ENCODE peak calls at places on chromosomes 12 and 14, in five cellular contexts. One of them, this sample, is unnamed.

GRCh38 chr12:82383930-82384513 is 25.7 kb downstream of the METTL25 start:
- DNase-seq in CD8-positive, alpha-beta T cell: no peak
- DNase-seq in mesendoderm: peak
- DNase-seq in cardiac muscle cell: peak
- DNase-seq in foreskin keratinocyte: peak
- DNase-seq in this sample: no peak

GRCh38 chr14:92584856-92585255 is 71.3 kb downstream of the RIN3 start:
- DNase-seq in CD8-positive, alpha-beta T cell: no peak
- DNase-seq in mesendoderm: no peak
- DNase-seq in cardiac muscle cell: peak
- DNase-seq in foreskin keratinocyte: no peak
- DNase-seq in this sample: no peak

GRCh38 chr12:52244615-52244994 is 11.6 kb downstream of the KRT7 start:
- DNase-seq in CD8-positive, alpha-beta T cell: no peak
- DNase-seq in mesendoderm: no peak
- DNase-seq in cardiac muscle cell: no peak
- DNase-seq in foreskin keratinocyte: no peak
- DNase-seq in this sample: no peak

GRCh38 chr14:56715938-56716337 is 94.3 kb downstream of the OTX2 start:
- DNase-seq in CD8-positive, alpha-beta T cell: no peak
- DNase-seq in mesendoderm: no peak
- DNase-seq in cardiac muscle cell: no peak
- DNase-seq in foreskin keratinocyte: no peak
- DNase-seq in this sample: no peak

GRCh38 chr14:55807059-55807499 is 227.1 kb downstream of the KTN1 start:
- DNase-seq in CD8-positive, alpha-beta T cell: peak
- DNase-seq in mesendoderm: no peak
- DNase-seq in cardiac muscle cell: peak
- DNase-seq in foreskin keratinocyte: peak
- DNase-seq in this sample: peak

GRCh38 chr12:108381793-108382436 is 42.8 kb upstream of the CMKLR1 start:
- DNase-seq in CD8-positive, alpha-beta T cell: no peak
- DNase-seq in mesendoderm: peak
- DNase-seq in cardiac muscle cell: peak
- DNase-seq in foreskin keratinocyte: no peak
- DNase-seq in this sample: no peak

GRCh38 chr14:102805454-102805891 is 28.2 kb downstream of the TRAF3 start:
- DNase-seq in CD8-positive, alpha-beta T cell: peak
- DNase-seq in mesendoderm: peak
- DNase-seq in cardiac muscle cell: peak
- DNase-seq in foreskin keratinocyte: no peak
- DNase-seq in this sample: no peak

GRCh38 chr12:34597548-34598351 is 575.5 kb downstream of the ALG10 start:
- DNase-seq in CD8-positive, alpha-beta T cell: no peak
- DNase-seq in mesendoderm: no peak
- DNase-seq in cardiac muscle cell: no peak
- DNase-seq in foreskin keratinocyte: no peak
- DNase-seq in this sample: no peak

GRCh38 chr12:52230364-52231281 is 2.4 kb upstream of the KRT7 start:
- DNase-seq in CD8-positive, alpha-beta T cell: no peak
- DNase-seq in mesendoderm: peak
- DNase-seq in cardiac muscle cell: peak
- DNase-seq in foreskin keratinocyte: peak
- DNase-seq in this sample: no peak

GRCh38 chr14:90844321-90844720 is 28.1 kb upstream of the TTC7B start:
- DNase-seq in CD8-positive, alpha-beta T cell: no peak
- DNase-seq in mesendoderm: no peak
- DNase-seq in cardiac muscle cell: no peak
- DNase-seq in foreskin keratinocyte: no peak
- DNase-seq in this sample: no peak

GRCh38 chr12:121227294-121227693 is 17.4 kb downstream of the P2RX4 start:
- DNase-seq in CD8-positive, alpha-beta T cell: no peak
- DNase-seq in mesendoderm: no peak
- DNase-seq in cardiac muscle cell: no peak
- DNase-seq in foreskin keratinocyte: peak
- DNase-seq in this sample: no peak

GRCh38 chr14:75579882-75580281 is 1.5 kb downstream of the FLVCR2 start:
- DNase-seq in CD8-positive, alpha-beta T cell: no peak
- DNase-seq in mesendoderm: no peak
- DNase-seq in cardiac muscle cell: peak
- DNase-seq in foreskin keratinocyte: no peak
- DNase-seq in this sample: no peak

GRCh38 chr12:89461649-89462612 is 62.7 kb downstream of the GALNT4 start:
- DNase-seq in CD8-positive, alpha-beta T cell: no peak
- DNase-seq in mesendoderm: peak
- DNase-seq in cardiac muscle cell: peak
- DNase-seq in foreskin keratinocyte: peak
- DNase-seq in this sample: no peak

GRCh38 chr12:94525951-94526350 is 66.3 kb upstream of the CEP83 start:
- DNase-seq in CD8-positive, alpha-beta T cell: no peak
- DNase-seq in mesendoderm: no peak
- DNase-seq in cardiac muscle cell: no peak
- DNase-seq in foreskin keratinocyte: no peak
- DNase-seq in this sample: no peak

GRCh38 chr12:89674326-89674942 is 34.2 kb downstream of the ATP2B1 start:
- DNase-seq in CD8-positive, alpha-beta T cell: no peak
- DNase-seq in mesendoderm: no peak
- DNase-seq in cardiac muscle cell: no peak
- DNase-seq in foreskin keratinocyte: no peak
- DNase-seq in this sample: no peak

GRCh38 chr12:3004655-3005565 is 45.7 kb downstream of the TEAD4 start:
- DNase-seq in CD8-positive, alpha-beta T cell: no peak
- DNase-seq in mesendoderm: peak
- DNase-seq in cardiac muscle cell: no peak
- DNase-seq in foreskin keratinocyte: peak
- DNase-seq in this sample: peak

GRCh38 chr14:92647499-92648279 is 100.7 kb downstream of the LGMN start:
- DNase-seq in CD8-positive, alpha-beta T cell: no peak
- DNase-seq in mesendoderm: no peak
- DNase-seq in cardiac muscle cell: peak
- DNase-seq in foreskin keratinocyte: no peak
- DNase-seq in this sample: no peak

GRCh38 chr14:38290601-38291190 is 34.8 kb upstream of the CLEC14A start:
- DNase-seq in CD8-positive, alpha-beta T cell: no peak
- DNase-seq in mesendoderm: no peak
- DNase-seq in cardiac muscle cell: peak
- DNase-seq in foreskin keratinocyte: peak
- DNase-seq in this sample: no peak

GRCh38 chr14:88986146-88986841 is 161.8 kb downstream of the TTC8 start:
- DNase-seq in CD8-positive, alpha-beta T cell: no peak
- DNase-seq in mesendoderm: no peak
- DNase-seq in cardiac muscle cell: peak
- DNase-seq in foreskin keratinocyte: peak
- DNase-seq in this sample: no peak

GRCh38 chr14:75612157-75612556 is 33.7 kb downstream of the FLVCR2 start:
- DNase-seq in CD8-positive, alpha-beta T cell: no peak
- DNase-seq in mesendoderm: no peak
- DNase-seq in cardiac muscle cell: no peak
- DNase-seq in foreskin keratinocyte: no peak
- DNase-seq in this sample: no peak

GRCh38 chr12:73659802-73660201 is 877.8 kb upstream of the ATXN7L3B start:
- DNase-seq in CD8-positive, alpha-beta T cell: no peak
- DNase-seq in mesendoderm: no peak
- DNase-seq in cardiac muscle cell: no peak
- DNase-seq in foreskin keratinocyte: no peak
- DNase-seq in this sample: no peak

GRCh38 chr14:89833120-89833521 is 121.4 kb downstream of the EFCAB11 start:
- DNase-seq in CD8-positive, alpha-beta T cell: no peak
- DNase-seq in mesendoderm: no peak
- DNase-seq in cardiac muscle cell: no peak
- DNase-seq in foreskin keratinocyte: peak
- DNase-seq in this sample: no peak

GRCh38 chr14:74542056-74542685 is 48.6 kb downstream of the ISCA2 start:
- DNase-seq in CD8-positive, alpha-beta T cell: no peak
- DNase-seq in mesendoderm: no peak
- DNase-seq in cardiac muscle cell: no peak
- DNase-seq in foreskin keratinocyte: no peak
- DNase-seq in this sample: peak

GRCh38 chr14:80498533-80498932 is 287.2 kb upstream of the DIO2 start:
- DNase-seq in CD8-positive, alpha-beta T cell: no peak
- DNase-seq in mesendoderm: no peak
- DNase-seq in cardiac muscle cell: no peak
- DNase-seq in foreskin keratinocyte: no peak
- DNase-seq in this sample: no peak

DNA sequence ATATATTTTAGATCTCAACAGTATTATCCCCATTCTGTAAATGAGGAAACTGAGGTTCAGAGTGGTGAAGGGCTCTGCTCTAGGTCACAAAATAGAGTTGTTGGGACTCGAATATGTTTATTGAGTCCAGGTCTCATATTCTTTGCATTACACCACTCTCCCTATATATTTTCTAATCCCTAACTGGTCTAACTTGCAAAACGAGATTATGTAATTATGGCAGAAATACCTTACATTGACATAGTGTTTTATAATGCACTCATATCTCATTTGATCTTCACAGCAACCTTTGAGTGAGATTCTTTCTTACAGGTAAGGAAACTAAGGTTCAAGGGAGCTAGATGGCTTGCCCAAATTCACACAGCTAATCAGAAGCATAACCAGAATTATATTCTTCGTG is 106.9 kb upstream of the LRIG3 start:
- DNase-seq in CD8-positive, alpha-beta T cell: no peak
- DNase-seq in mesendoderm: no peak
- DNase-seq in cardiac muscle cell: no peak
- DNase-seq in foreskin keratinocyte: no peak
- DNase-seq in this sample: no peak
- H3K27ac ChIP-seq in CD8-positive, alpha-beta T cell: no peak
- H3K27ac ChIP-seq in mesendoderm: no peak
- H3K27ac ChIP-seq in cardiac muscle cell: no peak
- H3K27ac ChIP-seq in foreskin keratinocyte: no peak
- H3K27ac ChIP-seq in this sample: no peak

GRCh38 chr14:105068818-105069217 is 3.6 kb upstream of the GPR132 start:
- DNase-seq in CD8-positive, alpha-beta T cell: no peak
- DNase-seq in mesendoderm: no peak
- DNase-seq in cardiac muscle cell: no peak
- DNase-seq in foreskin keratinocyte: no peak
- DNase-seq in this sample: no peak

GRCh38 chr14:105069554-105069886 is 4.3 kb upstream of the GPR132 start:
- DNase-seq in CD8-positive, alpha-beta T cell: no peak
- DNase-seq in mesendoderm: no peak
- DNase-seq in cardiac muscle cell: no peak
- DNase-seq in foreskin keratinocyte: no peak
- DNase-seq in this sample: peak

GRCh38 chr14:105070760-105071137 is 5.5 kb upstream of the GPR132 start:
- DNase-seq in CD8-positive, alpha-beta T cell: no peak
- DNase-seq in mesendoderm: no peak
- DNase-seq in cardiac muscle cell: no peak
- DNase-seq in foreskin keratinocyte: no peak
- DNase-seq in this sample: no peak

GRCh38 chr14:105071326-105071725 is 6.1 kb upstream of the GPR132 start:
- DNase-seq in CD8-positive, alpha-beta T cell: no peak
- DNase-seq in mesendoderm: no peak
- DNase-seq in cardiac muscle cell: no peak
- DNase-seq in foreskin keratinocyte: no peak
- DNase-seq in this sample: no peak

DNA sequence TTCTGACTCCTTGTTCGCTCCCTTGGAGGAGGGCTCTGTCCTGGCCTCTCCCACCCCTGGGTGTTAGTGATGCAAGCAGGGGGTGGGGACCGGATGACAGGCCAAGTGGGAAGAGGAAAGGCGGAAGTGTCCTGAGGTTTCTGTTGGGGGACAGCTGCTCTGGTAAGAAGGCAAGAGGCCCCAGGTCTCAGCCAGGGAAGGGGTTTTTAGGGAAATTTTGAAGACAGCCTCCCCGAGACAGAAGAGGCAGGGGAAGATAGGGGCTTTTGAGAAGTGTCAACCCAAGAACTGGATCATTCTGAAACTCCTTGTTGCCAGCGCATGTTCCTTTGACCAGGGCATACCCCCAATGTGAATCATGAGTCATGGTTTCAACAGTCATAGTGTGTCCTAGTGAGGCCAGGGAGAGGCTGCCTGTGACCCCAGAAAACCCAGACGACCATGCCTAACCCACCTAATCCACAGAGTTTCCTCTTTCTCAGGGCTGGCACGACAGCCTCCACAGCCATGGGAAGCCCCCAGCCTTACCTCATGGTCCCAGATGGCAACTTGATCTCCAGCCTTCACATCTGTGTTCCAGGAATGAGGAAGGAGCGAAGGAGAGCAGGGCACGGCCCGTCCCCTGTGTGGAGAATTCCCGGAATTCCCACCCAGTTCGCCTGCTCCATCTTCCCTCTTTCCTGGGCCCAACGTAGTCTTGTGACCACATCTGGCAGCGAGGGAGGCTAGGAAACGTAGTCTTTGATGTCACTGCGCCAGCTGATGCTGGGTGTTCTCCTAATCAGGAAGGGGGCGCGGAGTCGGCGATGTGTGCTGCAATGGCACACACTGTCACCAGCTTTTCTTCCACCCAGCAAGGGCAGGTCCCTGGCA is 4.9 kb upstream of the GPR132 start:
- DNase-seq in CD8-positive, alpha-beta T cell: no peak
- DNase-seq in mesendoderm: no peak
- DNase-seq in cardiac muscle cell: peak
- DNase-seq in foreskin keratinocyte: no peak
- DNase-seq in this sample: peak
- H3K27ac ChIP-seq in CD8-positive, alpha-beta T cell: no peak
- H3K27ac ChIP-seq in mesendoderm: no peak
- H3K27ac ChIP-seq in cardiac muscle cell: no peak
- H3K27ac ChIP-seq in foreskin keratinocyte: no peak
- H3K27ac ChIP-seq in this sample: no peak

GRCh38 chr12:40225337-40225983 is 663 bp downstream of the LRRK2 start:
- DNase-seq in CD8-positive, alpha-beta T cell: no peak
- DNase-seq in mesendoderm: no peak
- DNase-seq in cardiac muscle cell: no peak
- DNase-seq in foreskin keratinocyte: no peak
- DNase-seq in this sample: no peak
- H3K27ac ChIP-seq in CD8-positive, alpha-beta T cell: no peak
- H3K27ac ChIP-seq in mesendoderm: no peak
- H3K27ac ChIP-seq in cardiac muscle cell: peak
- H3K27ac ChIP-seq in foreskin keratinocyte: peak
- H3K27ac ChIP-seq in this sample: peak

DNA sequence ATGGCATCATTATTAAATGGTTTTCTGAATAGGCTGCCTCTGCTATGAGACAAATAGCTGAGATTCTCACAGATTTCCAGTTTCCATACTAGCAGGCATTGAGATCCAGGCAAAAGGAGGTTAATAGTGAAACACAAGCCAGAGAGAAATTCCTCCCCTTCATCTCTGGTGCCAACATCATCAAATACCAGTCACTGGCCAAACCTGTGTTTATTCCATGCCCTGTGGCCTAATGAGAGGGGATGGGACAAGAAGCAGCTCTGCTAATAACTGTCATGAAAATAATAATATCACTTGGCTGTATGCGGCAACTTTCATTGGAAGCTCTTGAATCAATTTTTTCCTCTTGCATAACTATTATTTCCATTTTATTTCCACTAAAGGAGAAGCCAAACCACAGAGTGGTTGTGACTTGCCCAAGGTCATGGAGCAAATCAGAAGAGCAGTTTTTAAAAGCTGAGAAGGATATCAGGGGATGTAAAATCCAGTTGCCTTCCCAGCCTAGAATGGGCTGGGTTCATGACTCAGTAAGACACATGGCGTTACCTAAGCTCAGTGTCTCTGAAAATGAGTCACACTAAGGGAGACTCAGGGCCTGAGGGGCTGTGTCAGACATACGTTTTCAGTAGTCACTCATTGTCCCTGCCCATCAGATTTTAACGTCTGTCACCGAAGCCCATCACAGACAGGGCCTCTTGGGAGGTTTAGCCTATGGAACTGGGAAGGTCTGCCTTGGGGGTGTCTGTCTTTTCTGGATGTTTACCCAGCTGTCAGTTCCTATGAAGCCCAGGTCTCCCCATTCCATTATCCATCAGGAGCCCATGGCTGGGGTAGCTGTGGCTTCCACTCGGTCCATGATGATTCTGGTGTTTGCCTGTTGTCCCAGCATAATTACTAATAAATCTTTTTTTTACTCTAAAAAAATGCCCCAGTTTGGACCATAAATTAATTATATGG is 208.8 kb upstream of the EEA1 start:
- DNase-seq in CD8-positive, alpha-beta T cell: no peak
- DNase-seq in mesendoderm: peak
- DNase-seq in cardiac muscle cell: peak
- DNase-seq in foreskin keratinocyte: peak
- DNase-seq in this sample: no peak
- H3K27ac ChIP-seq in CD8-positive, alpha-beta T cell: no peak
- H3K27ac ChIP-seq in mesendoderm: no peak
- H3K27ac ChIP-seq in cardiac muscle cell: no peak
- H3K27ac ChIP-seq in foreskin keratinocyte: peak
- H3K27ac ChIP-seq in this sample: no peak